ENCODE peak calls at places on chromosomes 4 and X, in five cellular contexts. N, X, F, U and K are unnamed samples.

GRCh38 chrX:141787655-141788054 is 50.5 kb upstream of the MAGEC3 start:
- DNase-seq in N (no peak), X (no peak), F (no peak), U (no peak), K (no peak)

GRCh38 chrX:44908838-44909237 is 35.9 kb downstream of the KDM6A start:
- DNase-seq in N (no peak), X (no peak), F (no peak), U (no peak), K (no peak)

GRCh38 chr4:153249199-153250154 is 45.2 kb downstream of the TRIM2 start:
- DNase-seq in N (peak), X (peak), F (peak), U (peak), K (peak)

GRCh38 chr4:167025651-167026050 is 208.6 kb downstream of the SPOCK3 start:
- DNase-seq in N (peak), X (no peak), F (no peak), U (no peak), K (no peak)

GRCh38 chr4:7226993-7227392 is 34.7 kb downstream of the SORCS2 start:
- DNase-seq in N (no peak), X (no peak), F (no peak), U (no peak), K (no peak)

GRCh38 chr4:83558693-83559092 is 22.8 kb downstream of the GPAT3 start:
- DNase-seq in N (no peak), X (no peak), F (no peak), U (no peak), K (no peak)

GRCh38 chrX:30489323-30489722 is 88.2 kb downstream of the TASL start:
- DNase-seq in N (peak), X (no peak), F (no peak), U (peak), K (no peak)

GRCh38 chr4:174380699-174381098 is 97.0 kb downstream of the CEP44 start:
- DNase-seq in N (no peak), X (no peak), F (no peak), U (no peak), K (no peak)

GRCh38 chr4:105520819-105521790 is 31.3 kb upstream of the ARHGEF38 start:
- DNase-seq in N (peak), X (peak), F (no peak), U (peak), K (peak)

GRCh38 chrX:4253092-4253491 is 539.6 kb upstream of the PRKX start:
- DNase-seq in N (no peak), X (no peak), F (no peak), U (no peak), K (no peak)

GRCh38 chr4:172845281-172845680 is 323.3 kb upstream of the GALNT7 start:
- DNase-seq in N (no peak), X (no peak), F (no peak), U (no peak), K (no peak)

GRCh38 chrX:45344597-45344996 is 143.9 kb upstream of the DIPK2B start:
- DNase-seq in N (no peak), X (no peak), F (no peak), U (no peak), K (no peak)

GRCh38 chr4:156336516-156336915 is 382.9 kb upstream of the CTSO start:
- DNase-seq in N (no peak), X (no peak), F (no peak), U (no peak), K (no peak)

GRCh38 chrX:13747836-13748235 is 13.3 kb downstream of the OFD1 start:
- DNase-seq in N (peak), X (no peak), F (no peak), U (peak), K (no peak)

GRCh38 chr4:182280439-182281111 is 37.4 kb downstream of the TENM3 start:
- DNase-seq in N (no peak), X (no peak), F (no peak), U (no peak), K (no peak)

DNA sequence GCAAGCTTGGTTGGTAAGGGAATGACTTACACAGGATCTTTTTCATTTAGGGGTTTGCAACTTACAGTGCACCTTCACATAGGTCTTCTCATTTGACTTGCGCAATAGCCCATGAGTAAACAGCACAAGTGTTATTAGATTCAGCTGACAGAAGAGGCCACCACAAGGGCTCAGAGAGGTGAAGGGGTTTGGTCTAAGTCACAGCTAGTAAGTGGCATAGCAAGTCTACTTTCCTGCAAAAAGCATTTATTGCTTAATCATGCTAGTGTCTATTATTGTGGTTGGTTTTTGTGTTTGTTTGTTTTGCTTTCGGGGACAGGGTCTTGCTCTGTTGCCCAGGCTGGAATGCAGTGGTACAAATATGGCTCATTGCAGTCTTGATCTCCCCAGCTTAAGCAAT is 83.3 kb downstream of the SPRY1 start:
- DNase-seq in N (peak), X (no peak), F (no peak), U (peak), K (no peak)
- TF ChIP-seq TAF1 in N (no peak), X (no peak), F (no peak), U (no peak), K (no peak)

GRCh38 chrX:40420899-40421729 is 159.7 kb upstream of the ATP6AP2 start:
- DNase-seq in N (peak), X (no peak), F (no peak), U (peak), K (no peak)
- TF ChIP-seq POLR2AphosphoS5 in N (no peak), X (no peak), F (no peak), U (no peak), K (no peak)

GRCh38 chrX:1491851-1492349 is 39.2 kb upstream of the ASMTL start:
- DNase-seq in N (peak), X (peak), F (no peak), U (peak), K (peak)

GRCh38 chrX:1493317-1493856 is 40.7 kb upstream of the ASMTL start:
- DNase-seq in N (no peak), X (no peak), F (no peak), U (no peak), K (no peak)

GRCh38 chrX:1492421-1493012 is 39.8 kb upstream of the ASMTL start:
- DNase-seq in N (no peak), X (no peak), F (no peak), U (no peak), K (no peak)

GRCh38 chrX:1496076-1496475 is 40.9 kb downstream of the P2RY8 start:
- DNase-seq in N (no peak), X (no peak), F (no peak), U (no peak), K (no peak)

DNA sequence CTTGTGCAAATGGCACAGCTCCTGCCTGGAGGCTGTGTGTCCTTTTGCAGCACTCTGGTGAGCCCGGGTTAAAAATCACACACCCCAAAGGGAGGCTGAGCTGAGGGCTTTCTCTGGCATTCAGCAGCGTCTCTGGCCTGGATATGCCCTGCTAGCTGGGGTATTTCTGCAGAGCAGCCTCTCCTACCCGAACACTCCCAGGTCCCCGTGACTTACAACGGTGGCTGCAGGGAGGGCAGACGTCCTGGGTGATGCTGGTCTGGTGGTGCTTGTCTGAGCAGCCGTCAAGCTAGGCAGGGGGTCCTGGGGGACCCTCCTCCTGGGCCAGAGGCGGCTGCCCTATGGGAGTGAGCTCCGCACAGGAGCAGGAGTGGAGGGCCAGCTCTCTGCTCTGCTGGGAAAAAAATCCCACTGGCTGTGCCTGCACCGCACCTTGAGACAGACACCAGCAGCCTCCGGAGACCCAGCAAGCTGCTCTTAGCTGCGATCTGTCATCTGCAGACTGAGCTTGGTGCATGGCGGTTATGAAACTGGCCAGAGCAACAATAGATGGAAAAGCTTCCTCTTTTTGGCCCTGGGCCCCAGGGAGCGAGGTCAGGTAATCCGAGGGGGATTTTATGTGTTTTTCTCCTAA is 41.3 kb upstream of the ASMTL start:
- DNase-seq in N (no peak), X (no peak), F (no peak), U (no peak), K (no peak)
- TF ChIP-seq TAF1 in N (no peak), X (peak), F (no peak), U (no peak), K (peak)

DNA sequence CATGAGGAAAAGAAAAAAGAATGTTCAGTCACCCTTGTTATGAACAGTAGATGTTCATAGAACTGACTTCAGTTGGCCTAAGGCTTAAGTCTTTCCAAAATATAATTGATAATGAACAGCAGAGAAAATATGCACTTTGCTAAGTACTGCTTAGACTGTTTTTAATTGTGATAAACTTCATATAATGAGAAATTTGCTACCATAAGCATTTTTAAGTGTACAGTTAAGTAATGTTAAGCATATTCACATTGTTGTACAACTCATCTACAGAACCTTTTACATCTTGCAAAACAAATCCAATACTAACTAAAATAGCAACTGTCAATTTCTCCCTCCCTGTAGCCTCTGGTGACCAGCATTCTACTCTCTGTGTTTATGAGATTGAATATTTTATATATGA is 792.2 kb upstream of the LCORL start:
- DNase-seq in N (no peak), X (no peak), F (no peak), U (no peak), K (no peak)
- TF ChIP-seq POLR2AphosphoS5 in N (no peak), X (no peak), F (no peak), U (no peak), K (no peak)

GRCh38 chrX:154000051-154000450 is 19.7 kb downstream of the IRAK1 start:
- DNase-seq in N (no peak), X (no peak), F (no peak), U (no peak), K (no peak)
- TF ChIP-seq TAF1 in N (no peak), X (no peak), F (no peak), U (no peak), K (no peak)

GRCh38 chrX:118740276-118740889 is 13.0 kb downstream of the IL13RA1 start:
- DNase-seq in N (no peak), X (no peak), F (no peak), U (no peak), K (no peak)
- TF ChIP-seq POLR2AphosphoS5 in N (no peak), X (no peak), F (no peak), U (no peak), K (no peak)